ENCODE peak calls at places on chromosomes 2 and 18, in six cellular contexts. One of them, this sample, is unnamed.

GRCh38 chr2:220789961-220790360 is 782.1 kb downstream of the EPHA4 start:
- DNase-seq in 8988T: no peak
- DNase-seq in RWPE1: peak
- DNase-seq in SW480: no peak
- DNase-seq in NCI-H748 treated with DMSO at 0.1 percent for 48 hours: no peak
- DNase-seq in amniotic stem cell: no peak
- DNase-seq in this sample: no peak

GRCh38 chr2:54013996-54014395 is 43.2 kb upstream of the PSME4 start:
- DNase-seq in 8988T: no peak
- DNase-seq in SW480: no peak
- DNase-seq in amniotic stem cell: no peak
- DNase-seq in NCI-H748 treated with DMSO at 0.1 percent for 48 hours: no peak
- DNase-seq in RWPE1: no peak
- DNase-seq in this sample: no peak

GRCh38 chr2:62054916-62055315 is 141.0 kb upstream of the B3GNT2 start:
- DNase-seq in NCI-H748 treated with DMSO at 0.1 percent for 48 hours: no peak
- DNase-seq in amniotic stem cell: no peak
- DNase-seq in RWPE1: no peak
- DNase-seq in 8988T: no peak
- DNase-seq in SW480: no peak
- DNase-seq in this sample: no peak

GRCh38 chr2:242058116-242058680 is 188.7 kb downstream of the RTP5 start:
- DNase-seq in RWPE1: no peak
- DNase-seq in SW480: no peak
- DNase-seq in NCI-H748 treated with DMSO at 0.1 percent for 48 hours: no peak
- DNase-seq in amniotic stem cell: no peak
- DNase-seq in 8988T: no peak
- DNase-seq in this sample: no peak

GRCh38 chr2:203567786-203568185 is 32.7 kb upstream of the RAPH1 start:
- DNase-seq in NCI-H748 treated with DMSO at 0.1 percent for 48 hours: no peak
- DNase-seq in RWPE1: no peak
- DNase-seq in amniotic stem cell: no peak
- DNase-seq in SW480: no peak
- DNase-seq in 8988T: no peak
- DNase-seq in this sample: no peak

GRCh38 chr2:156125018-156125417 is 207.5 kb downstream of the NR4A2 start:
- DNase-seq in SW480: no peak
- DNase-seq in NCI-H748 treated with DMSO at 0.1 percent for 48 hours: no peak
- DNase-seq in amniotic stem cell: no peak
- DNase-seq in RWPE1: no peak
- DNase-seq in 8988T: no peak
- DNase-seq in this sample: no peak

GRCh38 chr2:231170058-231170457 is 28.4 kb upstream of the ARMC9 start:
- DNase-seq in SW480: no peak
- DNase-seq in NCI-H748 treated with DMSO at 0.1 percent for 48 hours: no peak
- DNase-seq in RWPE1: no peak
- DNase-seq in amniotic stem cell: no peak
- DNase-seq in 8988T: no peak
- DNase-seq in this sample: no peak

GRCh38 chr2:97718051-97718882 is 4.9 kb downstream of the ZAP70 start:
- DNase-seq in RWPE1: no peak
- DNase-seq in amniotic stem cell: no peak
- DNase-seq in SW480: no peak
- DNase-seq in 8988T: no peak
- DNase-seq in NCI-H748 treated with DMSO at 0.1 percent for 48 hours: no peak
- DNase-seq in this sample: peak

GRCh38 chr18:61833387-61833786 is 59.4 kb downstream of the RNF152 start:
- DNase-seq in 8988T: no peak
- DNase-seq in NCI-H748 treated with DMSO at 0.1 percent for 48 hours: no peak
- DNase-seq in amniotic stem cell: no peak
- DNase-seq in SW480: peak
- DNase-seq in RWPE1: no peak
- DNase-seq in this sample: no peak

GRCh38 chr2:62382757-62383156 is 123.2 kb downstream of the TMEM17 start:
- DNase-seq in 8988T: no peak
- DNase-seq in NCI-H748 treated with DMSO at 0.1 percent for 48 hours: no peak
- DNase-seq in amniotic stem cell: no peak
- DNase-seq in RWPE1: no peak
- DNase-seq in SW480: no peak
- DNase-seq in this sample: no peak

GRCh38 chr2:45909677-45910191 is 258.3 kb downstream of the PRKCE start:
- DNase-seq in amniotic stem cell: no peak
- DNase-seq in 8988T: no peak
- DNase-seq in RWPE1: peak
- DNase-seq in SW480: no peak
- DNase-seq in NCI-H748 treated with DMSO at 0.1 percent for 48 hours: no peak
- DNase-seq in this sample: peak

GRCh38 chr2:188495990-188496431 is 204.3 kb downstream of the GULP1 start:
- DNase-seq in RWPE1: no peak
- DNase-seq in SW480: no peak
- DNase-seq in amniotic stem cell: peak
- DNase-seq in 8988T: no peak
- DNase-seq in NCI-H748 treated with DMSO at 0.1 percent for 48 hours: no peak
- DNase-seq in this sample: no peak

GRCh38 chr2:219385958-219386520 is 1.7 kb downstream of the DNPEP start:
- DNase-seq in NCI-H748 treated with DMSO at 0.1 percent for 48 hours: no peak
- DNase-seq in RWPE1: no peak
- DNase-seq in amniotic stem cell: no peak
- DNase-seq in SW480: no peak
- DNase-seq in 8988T: no peak
- DNase-seq in this sample: peak

GRCh38 chr2:140808816-140809215 is 1322.0 kb downstream of the LRP1B start:
- DNase-seq in SW480: no peak
- DNase-seq in 8988T: no peak
- DNase-seq in amniotic stem cell: no peak
- DNase-seq in NCI-H748 treated with DMSO at 0.1 percent for 48 hours: no peak
- DNase-seq in RWPE1: no peak
- DNase-seq in this sample: no peak

GRCh38 chr2:12663306-12664037 is 53.3 kb upstream of the TRIB2 start:
- DNase-seq in amniotic stem cell: no peak
- DNase-seq in NCI-H748 treated with DMSO at 0.1 percent for 48 hours: no peak
- DNase-seq in 8988T: no peak
- DNase-seq in RWPE1: no peak
- DNase-seq in SW480: no peak
- DNase-seq in this sample: no peak

GRCh38 chr2:179606141-179606540 is 255.3 kb downstream of the ZNF385B start:
- DNase-seq in RWPE1: no peak
- DNase-seq in SW480: no peak
- DNase-seq in amniotic stem cell: no peak
- DNase-seq in 8988T: no peak
- DNase-seq in NCI-H748 treated with DMSO at 0.1 percent for 48 hours: no peak
- DNase-seq in this sample: no peak

GRCh38 chr2:159960413-159960812 is 102.0 kb downstream of the PLA2R1 start:
- DNase-seq in amniotic stem cell: peak
- DNase-seq in SW480: peak
- DNase-seq in RWPE1: peak
- DNase-seq in 8988T: no peak
- DNase-seq in NCI-H748 treated with DMSO at 0.1 percent for 48 hours: no peak
- DNase-seq in this sample: no peak

GRCh38 chr2:138236142-138236541 is 265.4 kb upstream of the SPOPL start:
- DNase-seq in amniotic stem cell: no peak
- DNase-seq in SW480: no peak
- DNase-seq in RWPE1: no peak
- DNase-seq in 8988T: no peak
- DNase-seq in NCI-H748 treated with DMSO at 0.1 percent for 48 hours: no peak
- DNase-seq in this sample: no peak

GRCh38 chr18:9520666-9521065 is 45.4 kb downstream of the RALBP1 start:
- DNase-seq in amniotic stem cell: no peak
- DNase-seq in NCI-H748 treated with DMSO at 0.1 percent for 48 hours: no peak
- DNase-seq in RWPE1: no peak
- DNase-seq in 8988T: no peak
- DNase-seq in SW480: no peak
- DNase-seq in this sample: no peak

GRCh38 chr2:215401896-215402379 is 33.9 kb downstream of the FN1 start:
- DNase-seq in 8988T: no peak
- DNase-seq in SW480: peak
- DNase-seq in amniotic stem cell: no peak
- DNase-seq in NCI-H748 treated with DMSO at 0.1 percent for 48 hours: no peak
- DNase-seq in RWPE1: no peak
- DNase-seq in this sample: no peak

GRCh38 chr18:25805323-25805722 is 285.1 kb downstream of the SS18 start:
- DNase-seq in 8988T: no peak
- DNase-seq in NCI-H748 treated with DMSO at 0.1 percent for 48 hours: no peak
- DNase-seq in amniotic stem cell: no peak
- DNase-seq in RWPE1: no peak
- DNase-seq in SW480: no peak
- DNase-seq in this sample: no peak

GRCh38 chr18:6476880-6477279 is 62.2 kb upstream of the L3MBTL4 start:
- DNase-seq in RWPE1: no peak
- DNase-seq in amniotic stem cell: no peak
- DNase-seq in 8988T: no peak
- DNase-seq in NCI-H748 treated with DMSO at 0.1 percent for 48 hours: no peak
- DNase-seq in SW480: no peak
- DNase-seq in this sample: no peak

GRCh38 chr2:30847329-30847728 is 40.1 kb upstream of the CAPN13 start:
- DNase-seq in 8988T: no peak
- DNase-seq in RWPE1: peak
- DNase-seq in amniotic stem cell: no peak
- DNase-seq in SW480: no peak
- DNase-seq in NCI-H748 treated with DMSO at 0.1 percent for 48 hours: no peak
- DNase-seq in this sample: no peak

GRCh38 chr2:82959677-82960076 is 1499.4 kb downstream of the SUCLG1 start:
- DNase-seq in RWPE1: no peak
- DNase-seq in NCI-H748 treated with DMSO at 0.1 percent for 48 hours: no peak
- DNase-seq in amniotic stem cell: no peak
- DNase-seq in 8988T: no peak
- DNase-seq in SW480: no peak
- DNase-seq in this sample: no peak

GRCh38 chr18:12048010-12048826 is 45.4 kb upstream of the ANKRD62 start:
- DNase-seq in NCI-H748 treated with DMSO at 0.1 percent for 48 hours: no peak
- DNase-seq in SW480: no peak
- DNase-seq in 8988T: no peak
- DNase-seq in amniotic stem cell: no peak
- DNase-seq in RWPE1: no peak
- DNase-seq in this sample: no peak

GRCh38 chr2:234881413-234882241 is 70.2 kb upstream of the SH3BP4 start:
- DNase-seq in RWPE1: peak
- DNase-seq in SW480: peak
- DNase-seq in 8988T: peak
- DNase-seq in NCI-H748 treated with DMSO at 0.1 percent for 48 hours: peak
- DNase-seq in amniotic stem cell: no peak
- DNase-seq in this sample: peak

GRCh38 chr2:110815938-110816337 is 83.6 kb downstream of the ACOXL start:
- DNase-seq in 8988T: no peak
- DNase-seq in amniotic stem cell: no peak
- DNase-seq in NCI-H748 treated with DMSO at 0.1 percent for 48 hours: no peak
- DNase-seq in SW480: no peak
- DNase-seq in RWPE1: no peak
- DNase-seq in this sample: no peak

GRCh38 chr2:223897669-223898314 is 47.3 kb downstream of the WDFY1 start:
- DNase-seq in amniotic stem cell: no peak
- DNase-seq in 8988T: no peak
- DNase-seq in RWPE1: no peak
- DNase-seq in SW480: no peak
- DNase-seq in NCI-H748 treated with DMSO at 0.1 percent for 48 hours: no peak
- DNase-seq in this sample: no peak

GRCh38 chr2:189188446-189188845 is 8.9 kb upstream of the COL5A2 start:
- DNase-seq in SW480: no peak
- DNase-seq in amniotic stem cell: no peak
- DNase-seq in NCI-H748 treated with DMSO at 0.1 percent for 48 hours: no peak
- DNase-seq in 8988T: no peak
- DNase-seq in RWPE1: no peak
- DNase-seq in this sample: no peak

GRCh38 chr2:97870396-97870843 is 125.3 kb downstream of the TMEM131 start:
- DNase-seq in SW480: peak
- DNase-seq in amniotic stem cell: peak
- DNase-seq in 8988T: no peak
- DNase-seq in RWPE1: peak
- DNase-seq in NCI-H748 treated with DMSO at 0.1 percent for 48 hours: no peak
- DNase-seq in this sample: no peak

GRCh38 chr2:64615206-64615763 is 38.4 kb downstream of the SERTAD2 start:
- DNase-seq in NCI-H748 treated with DMSO at 0.1 percent for 48 hours: no peak
- DNase-seq in amniotic stem cell: no peak
- DNase-seq in RWPE1: no peak
- DNase-seq in 8988T: no peak
- DNase-seq in SW480: no peak
- DNase-seq in this sample: no peak